ENCODE peak calls at places on chromosomes 5 and 9, in six cellular contexts. I is IMR-90, F is esophagus muscularis mucosa, Y is suprapubic skin, B is ovary, C is HCT116. Q is an unnamed sample.

GRCh38 chr9:15007698-15008097 is 97.5 kb upstream of the FREM1 start:
- DNase-seq in I (no peak), F (no peak), Y (no peak), B (no peak), C (no peak), Q (no peak)

GRCh38 chr9:71760901-71761300 is 7.4 kb downstream of the CEMIP2 start:
- DNase-seq in I (no peak), F (peak; percentile 68), Y (no peak), B (no peak), C (no peak), Q (no peak)

GRCh38 chr9:27184556-27185351 is 75.7 kb downstream of the TEK start:
- DNase-seq in I (no peak), F (peak; percentile 72), Y (no peak), B (no peak), C (no peak), Q (no peak)

GRCh38 chr9:122332643-122333042 is 38.2 kb upstream of the PTGS1 start:
- DNase-seq in I (no peak), F (no peak), Y (no peak), B (no peak), C (no peak), Q (no peak)

GRCh38 chr9:134662143-134662876 is 20.7 kb downstream of the COL5A1 start:
- DNase-seq in I (peak; percentile 88), F (no peak), Y (peak; percentile 75), B (no peak), C (no peak), Q (peak; percentile 32)

GRCh38 chr5:142797420-142797819 is 27.2 kb downstream of the ARHGAP26 start:
- DNase-seq in I (no peak), F (no peak), Y (no peak), B (no peak), C (no peak), Q (no peak)

GRCh38 chr9:479951-480350 is 265.3 kb downstream of the DOCK8 start:
- DNase-seq in I (no peak), F (no peak), Y (no peak), B (no peak), C (no peak), Q (no peak)

GRCh38 chr5:145587308-145588071 is 247.7 kb downstream of the PRELID2 start:
- DNase-seq in I (peak; percentile 93), F (no peak), Y (no peak), B (no peak), C (peak; percentile 94), Q (no peak)

GRCh38 chr9:95788486-95789110 is 86.9 kb upstream of the ERCC6L2 start:
- DNase-seq in I (no peak), F (no peak), Y (no peak), B (no peak), C (no peak), Q (no peak)

GRCh38 chr9:113558632-113559502 is 95.3 kb downstream of the RGS3 start:
- DNase-seq in I (peak; percentile 82), F (no peak), Y (peak; percentile 70), B (peak; percentile 92), C (no peak), Q (peak; percentile 59)

GRCh38 chr9:137277329-137278041 is at the start of gene TOR4A:
- DNase-seq in I (peak; percentile 86), F (peak; percentile 93), Y (peak; percentile 90), B (peak; percentile 78), C (peak; percentile 80), Q (peak; percentile 98)

GRCh38 chr9:27866741-27867140 is 293.5 kb upstream of the C9orf72 start:
- DNase-seq in I (no peak), F (no peak), Y (no peak), B (no peak), C (no peak), Q (no peak)

GRCh38 chr5:120803282-120803681 is 339.2 kb downstream of the PRR16 start:
- DNase-seq in I (peak; percentile 54), F (no peak), Y (no peak), B (no peak), C (peak; percentile 8), Q (no peak)

GRCh38 chr9:2704504-2704903 is 12.8 kb upstream of the KCNV2 start:
- DNase-seq in I (no peak), F (no peak), Y (no peak), B (no peak), C (no peak), Q (no peak)

GRCh38 chr5:132751444-132751843 is 4.2 kb downstream of the CCNI2 start:
- DNase-seq in I (peak; percentile 69), F (no peak), Y (no peak), B (no peak), C (no peak), Q (no peak)

GRCh38 chr5:146426853-146427618 is 20.1 kb upstream of the TCERG1 start:
- DNase-seq in I (peak; percentile 52), F (no peak), Y (no peak), B (no peak), C (peak; percentile 26), Q (no peak)

GRCh38 chr5:43041131-43041668 is 1.1 kb upstream of the ANXA2R start:
- DNase-seq in I (no peak), F (no peak), Y (no peak), B (no peak), C (no peak), Q (no peak)

GRCh38 chr9:98457696-98458370 is 202.4 kb upstream of the TBC1D2 start:
- DNase-seq in I (peak; percentile 22), F (no peak), Y (no peak), B (no peak), C (no peak), Q (no peak)

GRCh38 chr5:162324356-162324755 is 256.8 kb downstream of the GABRG2 start:
- DNase-seq in I (no peak), F (no peak), Y (no peak), B (no peak), C (no peak), Q (no peak)

GRCh38 chr5:10489810-10490426 is 48.2 kb downstream of the ROPN1L start:
- DNase-seq in I (peak; percentile 31), F (no peak), Y (no peak), B (no peak), C (no peak), Q (no peak)

GRCh38 chr5:149416977-149417713 is 38.1 kb upstream of the IL17B start:
- DNase-seq in I (peak; percentile 91), F (no peak), Y (no peak), B (peak; percentile 68), C (no peak), Q (no peak)

GRCh38 chr5:68325065-68325580 is 109.6 kb downstream of the PIK3R1 start:
- DNase-seq in I (no peak), F (no peak), Y (no peak), B (no peak), C (no peak), Q (no peak)
- H3K4me3 ChIP-seq in I (no peak overlapping the region), F (no peak overlapping the region), Y (no peak overlapping the region), B (no peak overlapping the region), C (no peak overlapping the region), Q (no peak overlapping the region)

DNA sequence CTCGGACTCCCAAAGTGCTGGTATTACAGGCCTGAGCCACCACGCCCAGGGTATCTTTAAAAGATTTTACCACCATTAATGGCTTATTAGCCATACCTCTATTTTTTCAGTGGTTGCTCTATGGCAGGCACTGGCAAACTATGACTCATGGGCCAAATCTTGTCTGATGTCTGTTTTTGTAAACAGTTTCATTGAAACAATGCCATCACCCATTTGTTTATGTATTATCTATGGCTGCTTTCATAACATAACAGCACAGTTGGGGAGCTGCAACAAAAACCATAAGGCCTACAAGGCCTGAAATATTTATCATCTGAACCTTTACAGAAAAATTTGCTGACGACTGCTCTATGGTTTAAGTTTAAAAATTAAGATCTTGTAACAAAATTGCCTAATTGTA is 66.8 kb downstream of the SLC38A9 start:
- DNase-seq in I (peak; percentile 80), F (no peak), Y (no peak), B (no peak), C (no peak), Q (no peak)
- TF ChIP-seq POLR2A in I (no peak), F (no peak), Y (no peak), B (no peak), C (no peak), Q (no peak)

GRCh38 chr5:54090495-54091084 is 219.8 kb downstream of the ARL15 start:
- DNase-seq in I (peak; percentile 85), F (no peak), Y (no peak), B (no peak), C (peak; percentile 15), Q (no peak)
- TF ChIP-seq CTCF in I (peak; percentile 41), F (no peak), Y (no peak), B (no peak), C (no peak), Q (no peak)

GRCh38 chr5:124536333-124536732 is 210.1 kb downstream of the ZNF608 start:
- DNase-seq in I (no peak), F (no peak), Y (no peak), B (no peak), C (no peak), Q (no peak)

GRCh38 chr5:124537136-124537919 is 209.1 kb downstream of the ZNF608 start:
- DNase-seq in I (no peak), F (no peak), Y (no peak), B (no peak), C (no peak), Q (no peak)

GRCh38 chr5:124538931-124539330 is 207.5 kb downstream of the ZNF608 start:
- DNase-seq in I (no peak), F (no peak), Y (no peak), B (no peak), C (no peak), Q (no peak)

GRCh38 chr5:124538196-124538595 is 208.2 kb downstream of the ZNF608 start:
- DNase-seq in I (no peak), F (no peak), Y (no peak), B (no peak), C (no peak), Q (no peak)
- H3K4me3 ChIP-seq in I (no peak overlapping the region), F (no peak overlapping the region), Y (no peak overlapping the region), B (no peak overlapping the region), C (no peak overlapping the region), Q (no peak overlapping the region)

GRCh38 chr5:16048132-16048531 is 131.5 kb downstream of the MARCHF11 start:
- DNase-seq in I (no peak), F (no peak), Y (no peak), B (no peak), C (no peak), Q (no peak)

GRCh38 chr5:16050414-16050813 is 129.2 kb downstream of the MARCHF11 start:
- DNase-seq in I (no peak), F (no peak), Y (no peak), B (no peak), C (no peak), Q (no peak)

GRCh38 chr5:16049766-16050165 is 129.8 kb downstream of the MARCHF11 start:
- DNase-seq in I (no peak), F (no peak), Y (no peak), B (no peak), C (no peak), Q (no peak)

GRCh38 chr5:16051246-16051645 is 128.3 kb downstream of the MARCHF11 start:
- DNase-seq in I (no peak), F (no peak), Y (no peak), B (no peak), C (no peak), Q (no peak)
- TF ChIP-seq POLR2A in I (no peak), F (no peak), Y (no peak), B (no peak), C (no peak), Q (no peak)